ENCODE peak calls at places on chromosomes 16 and 17, in eight cellular contexts. One of them, this sample, is unnamed.
A peak's percentile ranks its signal among the peaks of the same experiment; 100 is the strongest.

GRCh38 chr17:49016775-49017463 is 19.7 kb downstream of the IGF2BP1 start:
- DNase-seq in K562: no peak
- DNase-seq in A549: peak; percentile 95
- DNase-seq in endothelial cell of umbilical vein: peak; percentile 94
- DNase-seq in H1: peak; percentile 46
- DNase-seq in HCT116: peak; percentile 76
- DNase-seq in HepG2: no peak
- DNase-seq in GM12878: no peak
- DNase-seq in this sample: no peak

GRCh38 chr17:57874434-57875108 is 24.7 kb upstream of the MRPS23 start:
- DNase-seq in K562: no peak
- DNase-seq in A549: no peak
- DNase-seq in endothelial cell of umbilical vein: peak; percentile 94
- DNase-seq in H1: peak; percentile 83
- DNase-seq in HCT116: no peak
- DNase-seq in HepG2: no peak
- DNase-seq in GM12878: no peak
- DNase-seq in this sample: peak; percentile 70

GRCh38 chr17:75081611-75082540 is 5.9 kb upstream of the SLC16A5 start:
- DNase-seq in K562: no peak
- DNase-seq in A549: no peak
- DNase-seq in endothelial cell of umbilical vein: no peak
- DNase-seq in H1: no peak
- DNase-seq in HCT116: no peak
- DNase-seq in HepG2: no peak
- DNase-seq in GM12878: no peak
- DNase-seq in this sample: no peak

GRCh38 chr16:65069090-65069489 is 52.8 kb downstream of the CDH11 start:
- DNase-seq in K562: no peak
- DNase-seq in A549: no peak
- DNase-seq in endothelial cell of umbilical vein: peak; percentile 28
- DNase-seq in H1: no peak
- DNase-seq in HCT116: no peak
- DNase-seq in HepG2: no peak
- DNase-seq in GM12878: no peak
- DNase-seq in this sample: no peak

GRCh38 chr16:12971216-12971615 is 69.8 kb downstream of the SHISA9 start:
- DNase-seq in K562: peak; percentile 23
- DNase-seq in A549: peak; percentile 15
- DNase-seq in endothelial cell of umbilical vein: no peak
- DNase-seq in H1: no peak
- DNase-seq in HCT116: no peak
- DNase-seq in HepG2: no peak
- DNase-seq in GM12878: no peak
- DNase-seq in this sample: peak; percentile 27

GRCh38 chr17:38540514-38540913 is 65.2 kb downstream of the SRCIN1 start:
- DNase-seq in K562: no peak
- DNase-seq in A549: no peak
- DNase-seq in endothelial cell of umbilical vein: no peak
- DNase-seq in H1: no peak
- DNase-seq in HCT116: no peak
- DNase-seq in HepG2: no peak
- DNase-seq in GM12878: no peak
- DNase-seq in this sample: peak; percentile 44

GRCh38 chr17:73791644-73792043 is 147.4 kb upstream of the SDK2 start:
- DNase-seq in K562: no peak
- DNase-seq in A549: no peak
- DNase-seq in endothelial cell of umbilical vein: no peak
- DNase-seq in H1: no peak
- DNase-seq in HCT116: no peak
- DNase-seq in HepG2: no peak
- DNase-seq in GM12878: no peak
- DNase-seq in this sample: no peak

GRCh38 chr16:46555981-46556380 is 65.2 kb downstream of the SHCBP1 start:
- DNase-seq in K562: no peak
- DNase-seq in A549: no peak
- DNase-seq in endothelial cell of umbilical vein: no peak
- DNase-seq in H1: no peak
- DNase-seq in HCT116: no peak
- DNase-seq in HepG2: no peak
- DNase-seq in GM12878: no peak
- DNase-seq in this sample: no peak

GRCh38 chr17:14427914-14428639 is 127.2 kb downstream of the HS3ST3B1 start:
- DNase-seq in K562: no peak
- DNase-seq in A549: no peak
- DNase-seq in endothelial cell of umbilical vein: no peak
- DNase-seq in H1: no peak
- DNase-seq in HCT116: no peak
- DNase-seq in HepG2: no peak
- DNase-seq in GM12878: peak; percentile 3
- DNase-seq in this sample: peak; percentile 65

GRCh38 chr17:27985306-27985705 is 57.2 kb upstream of the NLK start:
- DNase-seq in K562: no peak
- DNase-seq in A549: no peak
- DNase-seq in endothelial cell of umbilical vein: peak; percentile 72
- DNase-seq in H1: no peak
- DNase-seq in HCT116: no peak
- DNase-seq in HepG2: no peak
- DNase-seq in GM12878: no peak
- DNase-seq in this sample: peak; percentile 47

GRCh38 chr16:78212674-78213073 is 113.2 kb downstream of the WWOX start:
- DNase-seq in K562: no peak
- DNase-seq in A549: no peak
- DNase-seq in endothelial cell of umbilical vein: no peak
- DNase-seq in H1: peak; percentile 11
- DNase-seq in HCT116: no peak
- DNase-seq in HepG2: no peak
- DNase-seq in GM12878: no peak
- DNase-seq in this sample: no peak

GRCh38 chr16:72404299-72404698 is 232.3 kb upstream of the PMFBP1 start:
- DNase-seq in K562: no peak
- DNase-seq in A549: no peak
- DNase-seq in endothelial cell of umbilical vein: no peak
- DNase-seq in H1: no peak
- DNase-seq in HCT116: no peak
- DNase-seq in HepG2: no peak
- DNase-seq in GM12878: no peak
- DNase-seq in this sample: no peak

GRCh38 chr17:64480951-64481350 is 15.9 kb downstream of the POLG2 start:
- DNase-seq in K562: no peak
- DNase-seq in A549: no peak
- DNase-seq in endothelial cell of umbilical vein: no peak
- DNase-seq in H1: no peak
- DNase-seq in HCT116: no peak
- DNase-seq in HepG2: no peak
- DNase-seq in GM12878: no peak
- DNase-seq in this sample: no peak

GRCh38 chr17:76161113-76161512 is 20.1 kb upstream of the FOXJ1 start:
- DNase-seq in K562: no peak
- DNase-seq in A549: no peak
- DNase-seq in endothelial cell of umbilical vein: no peak
- DNase-seq in H1: no peak
- DNase-seq in HCT116: no peak
- DNase-seq in HepG2: no peak
- DNase-seq in GM12878: no peak
- DNase-seq in this sample: no peak

GRCh38 chr17:76268015-76268749 is 3.0 kb downstream of the UBALD2 start:
- DNase-seq in K562: peak; percentile 87
- DNase-seq in A549: no peak
- DNase-seq in endothelial cell of umbilical vein: peak; percentile 69
- DNase-seq in H1: no peak
- DNase-seq in HCT116: no peak
- DNase-seq in HepG2: no peak
- DNase-seq in GM12878: peak; percentile 76
- DNase-seq in this sample: peak; percentile 95

DNA sequence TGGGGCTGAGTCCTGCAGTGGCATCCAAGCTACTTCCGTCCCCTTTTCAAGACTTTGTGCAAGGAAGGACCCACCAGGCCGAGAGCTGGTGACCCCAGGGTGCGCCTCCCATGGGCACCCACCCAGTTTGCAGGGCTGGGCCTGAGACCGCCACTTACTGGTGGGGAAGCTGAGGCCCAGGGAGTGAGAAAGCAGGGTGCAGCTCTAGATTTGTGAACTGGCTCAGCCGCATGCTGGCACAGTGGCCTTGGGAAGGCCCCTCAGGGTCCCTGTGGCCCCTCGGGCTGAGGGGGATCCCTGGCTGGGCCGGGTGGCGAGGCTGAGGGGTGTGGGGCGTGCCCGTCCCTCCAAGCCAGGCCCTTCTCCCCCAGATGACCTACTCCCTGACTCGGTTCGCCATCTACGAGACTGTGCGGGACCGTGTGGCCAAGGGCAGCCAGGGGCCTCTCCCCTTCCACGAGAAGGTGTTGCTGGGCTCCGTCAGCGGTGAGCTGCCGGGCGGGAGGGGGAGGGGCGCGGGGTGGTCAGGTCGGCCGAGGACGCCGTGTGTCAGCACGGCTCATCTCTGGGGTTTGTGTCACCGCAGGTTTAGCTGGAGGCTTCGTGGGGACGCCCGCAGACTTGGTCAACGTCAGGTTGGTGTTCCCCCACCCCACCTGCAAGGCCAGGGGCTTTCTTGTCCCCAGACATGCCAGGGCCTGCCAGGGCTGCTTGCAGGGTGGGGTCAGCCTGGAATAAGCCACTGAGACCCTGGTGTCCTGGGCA is 3.2 kb downstream of the SLC25A10 start:
- DNase-seq in K562: no peak
- DNase-seq in A549: no peak
- DNase-seq in endothelial cell of umbilical vein: no peak
- DNase-seq in H1: no peak
- DNase-seq in HCT116: no peak
- DNase-seq in HepG2: no peak
- DNase-seq in GM12878: no peak
- DNase-seq in this sample: no peak
- H3K4me3 ChIP-seq in K562: no peak overlapping the region
- H3K4me3 ChIP-seq in A549: no peak overlapping the region
- H3K4me3 ChIP-seq in endothelial cell of umbilical vein: no peak overlapping the region
- H3K4me3 ChIP-seq in H1: no peak overlapping the region
- H3K4me3 ChIP-seq in HCT116: no peak overlapping the region
- H3K4me3 ChIP-seq in HepG2: no peak overlapping the region
- H3K4me3 ChIP-seq in GM12878: no peak overlapping the region
- H3K4me3 ChIP-seq in this sample: no peak overlapping the region

GRCh38 chr17:4833178-4833940 is at the start of gene MINK1:
- DNase-seq in K562: peak; percentile 98
- DNase-seq in A549: peak; percentile 99
- DNase-seq in endothelial cell of umbilical vein: peak; percentile 96
- DNase-seq in H1: peak; percentile 84
- DNase-seq in HCT116: peak; percentile 87
- DNase-seq in HepG2: peak; percentile 84
- DNase-seq in GM12878: peak; percentile 80
- DNase-seq in this sample: peak; percentile 86
- TF ChIP-seq POLR2A in K562: peak; percentile 53
- TF ChIP-seq POLR2A in A549: peak; percentile 47
- TF ChIP-seq POLR2A in endothelial cell of umbilical vein: peak; percentile 79
- TF ChIP-seq POLR2A in H1: no peak
- TF ChIP-seq POLR2A in HCT116: peak; percentile 81
- TF ChIP-seq POLR2A in HepG2: no peak
- TF ChIP-seq POLR2A in GM12878: peak; percentile 81
- TF ChIP-seq POLR2A in this sample: peak; percentile 56

GRCh38 chr17:5825717-5826330 is 241.5 kb upstream of the NLRP1 start:
- DNase-seq in K562: no peak
- DNase-seq in A549: no peak
- DNase-seq in endothelial cell of umbilical vein: peak; percentile 86
- DNase-seq in H1: no peak
- DNase-seq in HCT116: no peak
- DNase-seq in HepG2: no peak
- DNase-seq in GM12878: no peak
- DNase-seq in this sample: no peak
- TF ChIP-seq MAX in K562: no peak
- TF ChIP-seq MAX in A549: no peak
- TF ChIP-seq MAX in endothelial cell of umbilical vein: no peak
- TF ChIP-seq MAX in H1: no peak
- TF ChIP-seq MAX in HCT116: no peak
- TF ChIP-seq MAX in HepG2: no peak
- TF ChIP-seq MAX in GM12878: no peak
- TF ChIP-seq MAX in this sample: no peak

GRCh38 chr16:29813644-29814562 is 1.9 kb downstream of the PRRT2 start:
- DNase-seq in K562: no peak
- DNase-seq in A549: no peak
- DNase-seq in endothelial cell of umbilical vein: no peak
- DNase-seq in H1: no peak
- DNase-seq in HCT116: no peak
- DNase-seq in HepG2: no peak
- DNase-seq in GM12878: no peak
- DNase-seq in this sample: peak; percentile 74

GRCh38 chr16:29811896-29812665 is at the start of gene PRRT2:
- DNase-seq in K562: peak; percentile 66
- DNase-seq in A549: no peak
- DNase-seq in endothelial cell of umbilical vein: peak; percentile 55
- DNase-seq in H1: peak; percentile 80
- DNase-seq in HCT116: no peak
- DNase-seq in HepG2: no peak
- DNase-seq in GM12878: no peak
- DNase-seq in this sample: peak; percentile 79

GRCh38 chr16:29811170-29811895 is 660 bp upstream of the PRRT2 start:
- DNase-seq in K562: peak; percentile 79
- DNase-seq in A549: peak; percentile 93
- DNase-seq in endothelial cell of umbilical vein: peak; percentile 94
- DNase-seq in H1: peak; percentile 90
- DNase-seq in HCT116: peak; percentile 89
- DNase-seq in HepG2: peak; percentile 95
- DNase-seq in GM12878: peak; percentile 72
- DNase-seq in this sample: peak; percentile 91

GRCh38 chr16:29814592-29814991 is 1.4 kb upstream of the PAGR1 start:
- DNase-seq in K562: no peak
- DNase-seq in A549: no peak
- DNase-seq in endothelial cell of umbilical vein: no peak
- DNase-seq in H1: no peak
- DNase-seq in HCT116: no peak
- DNase-seq in HepG2: no peak
- DNase-seq in GM12878: no peak
- DNase-seq in this sample: no peak

DNA sequence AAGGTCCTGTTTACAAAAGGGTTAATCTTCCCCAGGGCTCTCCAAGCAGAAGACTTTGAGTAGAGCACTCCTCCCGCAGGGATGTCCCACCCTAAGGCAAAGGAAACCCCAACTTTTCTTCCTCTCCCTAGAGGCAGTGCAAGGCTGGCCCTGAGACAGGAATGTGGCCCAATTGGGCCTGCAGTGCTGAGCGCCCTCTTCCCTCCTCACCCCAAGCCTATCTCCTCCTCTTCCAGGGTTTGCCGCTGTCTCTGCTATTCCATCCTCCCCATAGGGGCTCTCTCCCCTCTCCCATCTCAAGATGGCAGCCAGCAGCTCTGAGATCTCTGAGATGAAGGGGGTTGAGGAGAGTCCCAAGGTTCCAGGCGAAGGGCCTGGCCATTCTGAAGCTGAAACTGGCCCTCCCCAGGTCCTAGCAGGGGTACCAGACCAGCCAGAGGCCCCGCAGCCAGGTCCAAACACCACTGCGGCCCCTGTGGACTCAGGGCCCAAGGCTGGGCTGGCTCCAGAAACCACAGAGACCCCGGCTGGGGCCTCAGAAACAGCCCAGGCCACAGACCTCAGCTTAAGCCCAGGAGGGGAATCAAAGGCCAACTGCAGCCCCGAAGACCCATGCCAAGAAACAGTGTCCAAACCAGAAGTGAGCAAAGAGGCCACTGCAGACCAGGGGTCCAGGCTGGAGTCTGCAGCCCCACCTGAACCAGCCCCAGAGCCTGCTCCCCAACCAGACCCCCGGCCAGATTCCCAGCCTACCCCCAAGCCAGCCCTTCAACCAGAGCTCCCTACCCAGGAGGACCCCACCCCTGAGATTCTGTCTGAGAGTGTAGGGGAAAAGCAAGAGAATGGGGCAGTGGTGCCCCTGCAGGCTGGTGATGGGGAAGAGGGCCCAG is 1.0 kb downstream of the PRRT2 start:
- DNase-seq in K562: no peak
- DNase-seq in A549: no peak
- DNase-seq in endothelial cell of umbilical vein: no peak
- DNase-seq in H1: no peak
- DNase-seq in HCT116: no peak
- DNase-seq in HepG2: no peak
- DNase-seq in GM12878: no peak
- DNase-seq in this sample: no peak
- H3K4me3 ChIP-seq in K562: no peak overlapping the region
- H3K4me3 ChIP-seq in A549: no peak overlapping the region
- H3K4me3 ChIP-seq in endothelial cell of umbilical vein: no peak overlapping the region
- H3K4me3 ChIP-seq in H1: peak overlapping the region; percentile 85
- H3K4me3 ChIP-seq in HCT116: peak overlapping the region; percentile 66
- H3K4me3 ChIP-seq in HepG2: peak overlapping the region; percentile 64
- H3K4me3 ChIP-seq in GM12878: no peak overlapping the region
- H3K4me3 ChIP-seq in this sample: no peak overlapping the region